ENCODE peak calls at places on chromosomes 11 and 22, in nine cellular contexts. S is pancreas, L is neural progenitor cell, W is astrocyte, Y is cardiac muscle cell, I is dorsolateral prefrontal cortex, B is tibial artery, E is GM06990, O is cardiac fibroblast. G is an unnamed sample.
A peak's percentile ranks its signal among the peaks of the same experiment; 100 is the strongest.

GRCh38 chr22:36457688-36458450 is 23.6 kb downstream of the TXN2 start:
- DNase-seq in I (no peak), L (no peak), B (peak; percentile 86), E (no peak), Y (peak; percentile 69), S (no peak), W (peak; percentile 56), O (peak; percentile 63), G (no peak)

GRCh38 chr11:81497202-81497804 is 1236.4 kb downstream of the FAM181B start:
- DNase-seq in I (no peak), Y (peak; percentile 27), L (peak; percentile 65), B (no peak), E (peak; percentile 3), S (no peak), O (peak; percentile 38), W (no peak), G (no peak)

GRCh38 chr11:57321996-57322880 is 2.5 kb downstream of the TNKS1BP1 start:
- DNase-seq in S (peak; percentile 95), B (peak; percentile 98), W (peak; percentile 96), I (peak; percentile 73), E (no peak), Y (peak; percentile 99), O (peak; percentile 98), L (peak; percentile 88), G (peak; percentile 90)

GRCh38 chr11:1755344-1756023 is 5.1 kb upstream of the IFITM10 start:
- DNase-seq in E (no peak), W (no peak), Y (no peak), L (no peak), I (no peak), B (no peak), O (no peak), S (no peak), G (no peak)

GRCh38 chr11:30914143-30914762 is 328.1 kb upstream of the MPPED2 start:
- DNase-seq in I (peak; percentile 73), S (peak; percentile 9), W (peak; percentile 31), O (peak; percentile 69), L (peak; percentile 88), B (peak; percentile 67), Y (peak; percentile 71), E (no peak), G (no peak)

GRCh38 chr22:32644252-32645100 is 157.0 kb upstream of the TIMP3 start:
- DNase-seq in W (peak; percentile 32), O (peak; percentile 22), L (no peak), S (peak; percentile 17), E (peak; percentile 12), B (peak; percentile 77), Y (peak; percentile 88), I (no peak), G (no peak)

GRCh38 chr11:105357146-105357545 is 217.6 kb upstream of the CARD18 start:
- DNase-seq in W (no peak), S (no peak), E (no peak), I (no peak), B (no peak), L (no peak), O (no peak), Y (peak; percentile 5), G (no peak)

GRCh38 chr22:30249049-30250038 is 2.8 kb upstream of the LIF start:
- DNase-seq in W (no peak), Y (no peak), L (no peak), S (no peak), E (no peak), B (no peak), I (no peak), O (peak; percentile 57), G (no peak)

GRCh38 chr11:77705195-77705876 is 67.7 kb upstream of the CLNS1A start:
- DNase-seq in B (no peak), E (no peak), Y (peak; percentile 50), O (peak; percentile 71), I (no peak), S (no peak), L (no peak), W (peak; percentile 73), G (peak; percentile 29)

GRCh38 chr11:44823920-44824704 is 97.3 kb downstream of the TSPAN18 start:
- DNase-seq in L (peak; percentile 96), S (no peak), B (no peak), W (no peak), Y (peak; percentile 30), I (no peak), O (no peak), E (no peak), G (no peak)

GRCh38 chr22:22770280-22770871 is 117.2 kb upstream of the IGLL5 start:
- DNase-seq in B (peak; percentile 38), I (no peak), O (peak; percentile 55), Y (peak; percentile 44), L (peak; percentile 68), E (no peak), W (no peak), S (peak; percentile 18), G (no peak)

GRCh38 chr11:93526691-93527583 is 16.3 kb downstream of the SMCO4 start:
- DNase-seq in S (no peak), E (no peak), Y (no peak), W (no peak), B (no peak), O (no peak), I (no peak), L (no peak), G (no peak)

GRCh38 chr11:130371004-130371590 is 56.4 kb upstream of the ZBTB44 start:
- DNase-seq in O (no peak), B (no peak), S (no peak), Y (no peak), E (no peak), I (no peak), L (no peak), W (no peak), G (no peak)

GRCh38 chr22:33515733-33516297 is 404.5 kb downstream of the LARGE1 start:
- DNase-seq in I (no peak), E (no peak), W (no peak), L (no peak), B (no peak), O (no peak), S (no peak), Y (no peak), G (no peak)

GRCh38 chr22:27962268-27963191 is 43.5 kb upstream of the PITPNB start:
- DNase-seq in E (no peak), Y (peak; percentile 32), I (no peak), L (peak; percentile 50), B (no peak), S (no peak), O (no peak), W (no peak), G (no peak)

GRCh38 chr22:34847072-34847471 is 218.9 kb upstream of the ISX start:
- DNase-seq in S (no peak), E (no peak), Y (no peak), O (no peak), B (no peak), W (peak; percentile 27), I (no peak), L (no peak), G (no peak)

GRCh38 chr11:86798988-86799387 is 1.4 kb upstream of the PRSS23 start:
- DNase-seq in L (no peak), Y (peak; percentile 87), B (no peak), W (peak; percentile 81), S (no peak), I (no peak), O (peak; percentile 92), E (no peak), G (peak; percentile 68)

GRCh38 chr11:64323373-64323772 is 5.5 kb downstream of the PRDX5 start:
- DNase-seq in I (no peak), B (no peak), E (no peak), L (no peak), S (no peak), W (no peak), Y (no peak), O (no peak), G (no peak)
- H3K4me3 ChIP-seq in I (no peak overlapping the region), B (no peak overlapping the region), E (no peak overlapping the region), L (no peak overlapping the region), S (no peak overlapping the region), W (no peak overlapping the region), Y (no peak overlapping the region), O (no peak overlapping the region), G (no peak overlapping the region)

GRCh38 chr11:74443071-74443864 is 24.1 kb downstream of the KCNE3 start:
- DNase-seq in I (no peak), E (no peak), Y (peak; percentile 27), L (peak; percentile 45), W (peak; percentile 25), O (peak; percentile 47), S (peak; percentile 73), B (no peak), G (no peak)

GRCh38 chr11:74438681-74439080 is 28.7 kb downstream of the KCNE3 start:
- DNase-seq in W (no peak), O (no peak), I (no peak), E (no peak), S (no peak), Y (no peak), B (no peak), L (no peak), G (no peak)

GRCh38 chr11:74442601-74443000 is 24.7 kb downstream of the KCNE3 start:
- DNase-seq in B (no peak), O (peak; percentile 73), L (no peak), E (no peak), I (no peak), W (peak; percentile 51), Y (no peak), S (no peak), G (no peak)

GRCh38 chr11:74434528-74434927 is 32.8 kb downstream of the KCNE3 start:
- DNase-seq in Y (no peak), E (no peak), O (peak; percentile 44), L (no peak), B (no peak), S (no peak), I (no peak), W (no peak), G (no peak)

GRCh38 chr11:74437441-74437840 is 29.9 kb downstream of the KCNE3 start:
- DNase-seq in Y (no peak), I (no peak), B (no peak), E (no peak), W (peak; percentile 27), L (no peak), O (peak; percentile 44), S (no peak), G (no peak)
- TF ChIP-seq CTCF in Y (no peak), I (no peak), B (no peak), E (no peak), W (no peak), L (no peak), O (no peak), S (no peak), G (no peak)

DNA sequence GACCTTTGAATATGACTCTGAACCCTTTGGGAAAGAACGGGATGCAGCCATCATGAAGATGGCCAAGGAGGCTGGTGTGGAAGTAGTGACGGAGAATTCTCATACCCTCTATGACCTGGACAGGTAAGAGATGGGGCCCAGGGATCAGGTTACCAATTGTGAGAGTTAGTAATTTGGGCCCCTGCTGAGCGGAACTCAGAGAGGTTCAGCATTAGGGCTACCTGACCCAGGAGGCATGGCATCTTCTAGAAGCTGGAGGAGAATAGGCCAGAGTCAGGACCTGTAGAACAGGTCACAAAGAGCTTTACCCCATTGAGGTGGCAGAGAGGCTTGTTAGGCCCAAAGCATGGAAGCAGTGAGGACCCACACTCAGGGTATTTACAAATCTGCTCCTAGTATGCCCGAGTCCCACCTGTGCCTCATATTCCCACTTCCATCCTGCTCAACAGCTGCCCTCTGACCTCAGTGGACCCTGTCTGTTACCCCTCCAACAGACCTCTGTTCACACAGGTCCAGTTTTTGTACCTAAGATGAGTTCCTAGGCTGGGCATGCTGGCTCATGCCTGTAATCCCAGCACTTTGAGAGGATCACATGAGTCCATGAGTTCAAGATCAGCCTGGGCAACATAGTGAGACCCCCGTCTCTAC is 11.6 kb downstream of the CRY2 start:
- DNase-seq in O (no peak), Y (no peak), E (no peak), L (no peak), S (no peak), I (no peak), B (peak; percentile 62), W (no peak), G (no peak)
- H3K4me3 ChIP-seq in O (no peak overlapping the region), Y (no peak overlapping the region), E (no peak overlapping the region), L (no peak overlapping the region), S (no peak overlapping the region), I (no peak overlapping the region), B (no peak overlapping the region), W (no peak overlapping the region), G (no peak overlapping the region)

GRCh38 chr11:67345949-67346819 is 7.2 kb downstream of the POLD4 start:
- DNase-seq in Y (peak; percentile 71), B (peak; percentile 51), I (peak; percentile 27), O (peak; percentile 82), L (peak; percentile 44), E (no peak), S (peak; percentile 67), W (peak; percentile 49), G (no peak)
- TF ChIP-seq CTCF in Y (peak; percentile 88), B (peak; percentile 53), I (peak; percentile 46), O (peak; percentile 90), L (peak; percentile 72), E (peak; percentile 90), S (peak; percentile 28), W (peak; percentile 87), G (peak; percentile 93)